ENCODE peak calls at places on chromosomes 16 and 17, in six cellular contexts. U, D, Z, Y, E and K are unnamed samples.

GRCh38 chr17:82619211-82619610 is 29.0 kb downstream of the WDR45B start:
- DNase-seq in U (no peak), D (no peak), Z (no peak), Y (no peak), E (no peak), K (no peak)

GRCh38 chr16:51401673-51402072 is 250.6 kb upstream of the SALL1 start:
- DNase-seq in U (no peak), D (no peak), Z (peak; percentile 8), Y (no peak), E (no peak), K (no peak)

GRCh38 chr17:50182783-50183438 is 17.1 kb downstream of the SGCA start:
- DNase-seq in U (no peak), D (no peak), Z (peak; percentile 73), Y (no peak), E (peak; percentile 48), K (no peak)

GRCh38 chr16:30122621-30123160 is 329 bp downstream of the MAPK3 start:
- DNase-seq in U (no peak), D (no peak), Z (no peak), Y (no peak), E (no peak), K (no peak)

GRCh38 chr17:45435481-45435880 is 2.8 kb upstream of the ARHGAP27 start:
- DNase-seq in U (no peak), D (no peak), Z (peak; percentile 66), Y (no peak), E (no peak), K (no peak)

GRCh38 chr17:50055055-50055425 is 870 bp upstream of the ITGA3 start:
- DNase-seq in U (peak; percentile 95), D (peak; percentile 88), Z (peak; percentile 80), Y (peak; percentile 86), E (no peak), K (peak; percentile 95)

GRCh38 chr17:82322526-82323453 is 5.4 kb upstream of the CD7 start:
- DNase-seq in U (no peak), D (peak; percentile 62), Z (no peak), Y (no peak), E (no peak), K (no peak)

GRCh38 chr17:66737524-66737923 is 97.4 kb upstream of the CACNG5 start:
- DNase-seq in U (no peak), D (no peak), Z (no peak), Y (no peak), E (peak; percentile 83), K (no peak)

GRCh38 chr16:66629856-66630255 is 25.4 kb downstream of the CMTM3 start:
- DNase-seq in U (no peak), D (no peak), Z (no peak), Y (no peak), E (no peak), K (no peak)

GRCh38 chr17:43360376-43360738 is 38.4 kb upstream of the ARL4D start:
- DNase-seq in U (peak; percentile 69), D (no peak), Z (peak; percentile 73), Y (no peak), E (peak; percentile 89), K (peak; percentile 52)

GRCh38 chr17:28204751-28205150 is 114.2 kb upstream of the TMEM97 start:
- DNase-seq in U (peak; percentile 71), D (no peak), Z (no peak), Y (no peak), E (peak; percentile 25), K (no peak)

GRCh38 chr16:81277681-81278080 is 37.1 kb upstream of the GAN start:
- DNase-seq in U (peak; percentile 75), D (peak; percentile 18), Z (no peak), Y (no peak), E (no peak), K (peak; percentile 78)

GRCh38 chr17:27384261-27384701 is 72.0 kb upstream of the KSR1 start:
- DNase-seq in U (peak; percentile 94), D (no peak), Z (peak; percentile 96), Y (no peak), E (peak; percentile 99), K (peak; percentile 29)

GRCh38 chr17:17570798-17571716 is 20.5 kb downstream of the PEMT start:
- DNase-seq in U (no peak), D (no peak), Z (peak; percentile 76), Y (no peak), E (no peak), K (no peak)

GRCh38 chr16:2082171-2082982 is 34.6 kb downstream of the TSC2 start:
- DNase-seq in U (no peak), D (no peak), Z (peak; percentile 93), Y (no peak), E (no peak), K (no peak)

GRCh38 chr17:40122944-40123810 is 1.4 kb downstream of the MSL1 start:
- DNase-seq in U (peak; percentile 33), D (peak; percentile 66), Z (peak; percentile 92), Y (peak; percentile 55), E (peak; percentile 55), K (peak; percentile 98)

GRCh38 chr17:29567362-29568330 is 809 bp upstream of the ABHD15 start:
- DNase-seq in U (peak; percentile 47), D (peak; percentile 90), Z (peak; percentile 98), Y (peak; percentile 69), E (peak; percentile 26), K (peak; percentile 83)

GRCh38 chr17:65231086-65231485 is 93.9 kb downstream of the RGS9 start:
- DNase-seq in U (peak; percentile 24), D (no peak), Z (no peak), Y (no peak), E (no peak), K (no peak)
- TF ChIP-seq CTCF in U (no peak), D (no peak), Z (no peak), Y (no peak), E (peak; percentile 27), K (no peak)

GRCh38 chr16:9763505-9763904 is 418.7 kb downstream of the GRIN2A start:
- DNase-seq in U (no peak), D (no peak), Z (no peak), Y (no peak), E (no peak), K (no peak)
- TF ChIP-seq CTCF in U (no peak), D (no peak), Z (no peak), Y (no peak), E (no peak), K (no peak)

GRCh38 chr17:78780852-78781338 is 1.2 kb downstream of the CYTH1 start:
- DNase-seq in U (no peak), D (peak; percentile 68), Z (no peak), Y (no peak), E (peak; percentile 15), K (no peak)
- TF ChIP-seq CTCF in U (no peak), D (no peak), Z (no peak), Y (no peak), E (no peak), K (no peak)

GRCh38 chr17:80791758-80792284 is 199.8 kb upstream of the CHMP6 start:
- DNase-seq in U (peak; percentile 99), D (no peak), Z (peak; percentile 97), Y (peak; percentile 44), E (peak; percentile 95), K (peak; percentile 72)
- TF ChIP-seq CTCF in U (no peak), D (no peak), Z (no peak), Y (no peak), E (no peak), K (no peak)

GRCh38 chr17:80902197-80903019 is 89.2 kb upstream of the CHMP6 start:
- DNase-seq in U (no peak), D (no peak), Z (no peak), Y (no peak), E (no peak), K (no peak)

GRCh38 chr17:80901319-80901718 is 90.3 kb upstream of the CHMP6 start:
- DNase-seq in U (no peak), D (no peak), Z (peak; percentile 79), Y (no peak), E (no peak), K (peak; percentile 9)

GRCh38 chr17:80903041-80903611 is 88.5 kb upstream of the CHMP6 start:
- DNase-seq in U (no peak), D (no peak), Z (no peak), Y (no peak), E (no peak), K (no peak)

GRCh38 chr17:80898706-80899105 is 92.9 kb upstream of the CHMP6 start:
- DNase-seq in U (no peak), D (no peak), Z (peak; percentile 59), Y (no peak), E (no peak), K (no peak)

DNA sequence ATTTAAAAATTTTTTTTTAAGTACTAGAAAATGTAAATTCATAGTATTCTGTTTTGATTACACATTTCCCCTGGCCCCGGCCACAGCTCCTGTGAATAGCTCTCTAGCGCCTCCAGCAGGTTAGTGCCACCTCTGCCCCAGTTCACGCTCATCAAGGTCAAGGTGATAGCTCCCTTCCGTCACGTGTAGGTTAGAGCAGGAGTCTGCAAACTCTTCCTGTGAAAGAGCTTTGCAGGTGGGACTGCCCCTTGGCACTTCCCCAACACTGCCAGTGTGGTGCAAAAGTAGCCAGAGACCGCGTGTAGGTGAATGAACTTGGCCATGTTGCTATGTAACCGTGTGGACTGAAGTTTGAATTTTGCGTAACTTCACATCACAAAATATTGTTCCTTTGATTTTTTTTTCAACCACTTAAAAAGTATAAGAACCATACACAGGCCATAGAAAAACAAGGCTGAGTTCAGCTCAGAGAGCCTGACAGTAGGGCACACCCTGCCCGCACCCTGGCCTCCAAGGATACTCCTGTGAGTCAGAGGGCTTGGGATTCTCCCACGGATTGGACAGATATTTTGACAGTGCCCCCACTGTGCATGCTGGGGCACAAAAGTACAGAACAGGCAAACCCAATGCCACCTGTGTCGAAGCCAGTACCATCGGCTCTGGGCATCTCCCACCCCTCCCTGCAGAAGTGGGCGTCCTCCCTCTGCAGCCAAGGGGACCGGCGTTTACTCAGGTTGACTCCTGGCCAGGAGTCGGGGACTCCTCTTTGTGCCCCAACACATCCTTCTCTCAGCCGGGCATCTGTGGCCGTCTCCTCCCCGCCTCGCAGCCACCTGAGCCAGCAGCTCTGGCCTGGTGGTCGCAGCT is 92.0 kb upstream of the CHMP6 start:
- DNase-seq in U (peak; percentile 60), D (peak; percentile 82), Z (peak; percentile 86), Y (peak; percentile 76), E (peak; percentile 9), K (peak; percentile 15)
- TF ChIP-seq CTCF in U (peak; percentile 83), D (peak; percentile 59), Z (peak; percentile 73), Y (no peak), E (peak; percentile 62), K (peak; percentile 53)

DNA sequence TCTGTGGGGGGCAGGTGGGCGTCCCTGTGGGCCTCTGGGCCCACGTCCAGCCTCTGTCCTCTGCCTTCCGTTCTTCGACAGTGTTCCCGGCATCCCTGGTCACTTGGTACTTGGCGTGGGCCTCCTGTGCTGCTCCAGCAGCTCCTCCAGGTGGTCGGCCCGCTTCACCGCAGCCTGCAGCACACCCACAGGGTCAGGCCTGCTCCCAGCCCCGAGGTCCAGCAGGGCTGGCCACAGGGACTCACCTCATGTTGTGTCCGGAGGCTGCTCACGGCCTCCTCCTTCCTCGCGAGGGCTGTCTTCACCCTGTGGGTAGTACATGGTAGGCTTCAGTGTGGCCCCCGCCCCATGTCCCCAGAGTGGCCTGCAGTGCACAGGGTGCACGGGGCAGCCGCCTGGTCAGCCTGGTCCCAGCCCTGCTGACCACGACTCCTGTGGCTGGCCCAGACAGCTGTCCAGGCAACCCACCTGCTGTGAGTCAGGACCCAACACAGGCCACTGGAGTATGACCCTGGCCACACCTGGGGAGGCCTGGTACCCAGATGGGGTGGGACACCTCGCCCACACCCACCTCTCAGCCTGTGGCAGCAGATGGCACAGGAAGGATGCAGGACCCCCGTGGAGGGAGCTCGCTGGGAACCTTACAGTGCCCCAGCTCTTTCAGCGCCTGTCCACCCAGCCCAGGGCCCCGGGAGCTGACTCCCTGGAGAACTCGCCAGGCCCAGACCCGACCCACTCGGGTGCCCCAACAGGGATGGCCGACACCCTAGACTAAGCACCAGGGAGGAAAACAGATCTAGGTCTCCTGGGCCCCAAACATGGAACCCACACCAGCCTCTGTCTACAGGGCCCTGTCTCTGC is 23.9 kb upstream of the AATK start:
- DNase-seq in U (no peak), D (no peak), Z (no peak), Y (no peak), E (no peak), K (no peak)
- TF ChIP-seq CTCF in U (peak; percentile 34), D (no peak), Z (no peak), Y (no peak), E (peak; percentile 14), K (no peak)